ENCODE peak calls at places on chromosomes 6 and 20, in eight cellular contexts. G is colonic mucosa; I is bronchial epithelial cell; P is AML-193; D is DMS79; B is HAP-1; O is activated gamma-delta T cell treated with anti-CD3 and anti-CD28 coated beads, Interleukin-2, amount 50 U/mL, for 16 hours; H is RPMI8226. M is an unnamed sample.
A peak's percentile ranks its signal among the peaks of the same experiment; 100 is the strongest.

GRCh38 chr6:27902335-27903314 is 9.6 kb downstream of the OR2B2 start:
- DNase-seq in G (peak; percentile 92), I (peak; percentile 82), P (peak; percentile 86), D (peak; percentile 17), B (peak; percentile 84), O (peak; percentile 88), H (peak; percentile 86), M (peak; percentile 89)

GRCh38 chr20:26209171-26209941 is 512.7 kb upstream of the ZNF337 start:
- DNase-seq in G (no peak), I (peak; percentile 15), P (no peak), D (no peak), B (no peak), O (no peak), H (no peak), M (no peak)

GRCh38 chr6:75546401-75546800 is 52.8 kb upstream of the FILIP1 start:
- DNase-seq in G (no peak), I (no peak), P (peak; percentile 33), D (no peak), B (no peak), O (no peak), H (no peak), M (no peak)

GRCh38 chr20:22582386-22582959 is 1.9 kb downstream of the FOXA2 start:
- DNase-seq in G (no peak), I (peak; percentile 7), P (no peak), D (no peak), B (no peak), O (no peak), H (no peak), M (no peak)

GRCh38 chr6:89260832-89261231 is 43.7 kb upstream of the GABRR1 start:
- DNase-seq in G (no peak), I (no peak), P (no peak), D (no peak), B (no peak), O (no peak), H (peak; percentile 22), M (peak; percentile 13)

GRCh38 chr6:30206799-30207618 is 6.2 kb downstream of the TRIM26 start:
- DNase-seq in G (peak; percentile 60), I (peak; percentile 47), P (no peak), D (no peak), B (no peak), O (no peak), H (no peak), M (no peak)

GRCh38 chr6:46011241-46012085 is 4.2 kb downstream of the CLIC5 start:
- DNase-seq in G (peak; percentile 64), I (no peak), P (no peak), D (no peak), B (no peak), O (peak; percentile 50), H (no peak), M (no peak)

GRCh38 chr20:14453259-14453658 is 115.8 kb upstream of the FLRT3 start:
- DNase-seq in G (no peak), I (no peak), P (no peak), D (no peak), B (no peak), O (no peak), H (no peak), M (no peak)

GRCh38 chr6:118382126-118382525 is 166.0 kb upstream of the PLN start:
- DNase-seq in G (no peak), I (peak; percentile 8), P (no peak), D (no peak), B (no peak), O (no peak), H (no peak), M (no peak)

GRCh38 chr6:36755435-36756348 is 58.1 kb downstream of the RAB44 start:
- DNase-seq in G (peak; percentile 54), I (peak; percentile 86), P (peak; percentile 94), D (no peak), B (no peak), O (peak; percentile 60), H (peak; percentile 60), M (no peak)

GRCh38 chr20:25083773-25084615 is 2.1 kb upstream of the VSX1 start:
- DNase-seq in G (no peak), I (no peak), P (no peak), D (no peak), B (no peak), O (no peak), H (peak; percentile 53), M (no peak)

M was measured in NCI-H2227 treated with DMSO at 0.1 percent for 48 hours.